ENCODE peak calls at places on chromosomes 7 and 10, in seven cellular contexts. W is uterus, Y is erythroblast, P is IMR-90, V is tibial nerve, E is Peyer's patch, N is A549. I is an unnamed sample.

GRCh38 chr7:93140582-93141191 is 7.5 kb downstream of the SAMD9L start:
- DNase-seq in W (no peak), Y (no peak), P (no peak), V (no peak), E (no peak), N (no peak), I (no peak)

GRCh38 chr10:79559726-79560125 is 481 bp downstream of the SFTPA2 start:
- DNase-seq in W (no peak), Y (no peak), P (peak), V (no peak), E (no peak), N (no peak), I (no peak)

GRCh38 chr10:3426190-3426845 is 253.7 kb upstream of the PITRM1 start:
- DNase-seq in W (no peak), Y (no peak), P (peak), V (no peak), E (no peak), N (no peak), I (no peak)

GRCh38 chr7:1387261-1387660 is 72.0 kb downstream of the MICALL2 start:
- DNase-seq in W (no peak), Y (no peak), P (no peak), V (no peak), E (no peak), N (no peak), I (no peak)

GRCh38 chr10:7826971-7827370 is 8.7 kb downstream of the TAF3 start:
- DNase-seq in W (no peak), Y (peak), P (peak), V (no peak), E (no peak), N (peak), I (no peak)

GRCh38 chr7:142587578-142588191 is 161.6 kb upstream of the PRSS1 start:
- DNase-seq in W (no peak), Y (peak), P (peak), V (no peak), E (no peak), N (peak), I (peak)

GRCh38 chr7:55086413-55087201 is 67.8 kb downstream of the EGFR start:
- DNase-seq in W (no peak), Y (no peak), P (peak), V (no peak), E (no peak), N (no peak), I (peak)

GRCh38 chr10:43055217-43055616 is 21.7 kb upstream of the RET start:
- DNase-seq in W (no peak), Y (no peak), P (no peak), V (no peak), E (no peak), N (no peak), I (no peak)

GRCh38 chr7:23062452-23062851 is 43.1 kb upstream of the KLHL7 start:
- DNase-seq in W (no peak), Y (no peak), P (peak), V (no peak), E (no peak), N (no peak), I (no peak)

GRCh38 chr7:45138433-45139267 is 18.9 kb upstream of the RAMP3 start:
- DNase-seq in W (no peak), Y (peak), P (no peak), V (no peak), E (no peak), N (no peak), I (no peak)

GRCh38 chr7:90337106-90337505 is 9.4 kb upstream of the GTPBP10 start:
- DNase-seq in W (no peak), Y (no peak), P (no peak), V (no peak), E (no peak), N (no peak), I (no peak)

GRCh38 chr7:30596043-30596641 is 1.5 kb downstream of the GARS1 start:
- DNase-seq in W (no peak), Y (peak), P (peak), V (no peak), E (no peak), N (peak), I (no peak)

GRCh38 chr7:96380111-96380512 is 58.2 kb upstream of the SLC25A13 start:
- DNase-seq in W (no peak), Y (no peak), P (no peak), V (no peak), E (no peak), N (no peak), I (no peak)

GRCh38 chr10:24344279-24344678 is 135.3 kb downstream of the KIAA1217 start:
- DNase-seq in W (no peak), Y (no peak), P (peak), V (no peak), E (no peak), N (no peak), I (no peak)

GRCh38 chr10:122459586-122460273 is 1.6 kb upstream of the HTRA1 start:
- DNase-seq in W (no peak), Y (no peak), P (peak), V (no peak), E (no peak), N (no peak), I (no peak)

GRCh38 chr7:114819629-114820362 is 102.1 kb upstream of the MDFIC start:
- DNase-seq in W (peak), Y (peak), P (peak), V (no peak), E (no peak), N (peak), I (no peak)

GRCh38 chr7:36707465-36707864 is 16.8 kb downstream of the AOAH start:
- DNase-seq in W (no peak), Y (no peak), P (no peak), V (no peak), E (no peak), N (no peak), I (no peak)

GRCh38 chr10:71326464-71326881 is 7.4 kb downstream of the SLC29A3 start:
- DNase-seq in W (no peak), Y (no peak), P (no peak), V (no peak), E (peak), N (no peak), I (no peak)

GRCh38 chr10:21238717-21239116 is 286.8 kb downstream of the SKIDA1 start:
- DNase-seq in W (no peak), Y (no peak), P (no peak), V (no peak), E (no peak), N (no peak), I (no peak)

GRCh38 chr7:104791065-104791464 is 222.9 kb upstream of the KMT2E start:
- DNase-seq in W (no peak), Y (no peak), P (no peak), V (no peak), E (no peak), N (no peak), I (no peak)

GRCh38 chr7:90999989-91000979 is 263.9 kb upstream of the FZD1 start:
- DNase-seq in W (no peak), Y (no peak), P (peak), V (no peak), E (no peak), N (no peak), I (no peak)

GRCh38 chr7:43756368-43757072 is 2.0 kb upstream of the BLVRA start:
- DNase-seq in W (no peak), Y (peak), P (peak), V (no peak), E (no peak), N (no peak), I (no peak)

GRCh38 chr10:14707441-14707840 is 67.3 kb downstream of the FAM107B start:
- DNase-seq in W (no peak), Y (no peak), P (no peak), V (no peak), E (no peak), N (no peak), I (no peak)

GRCh38 chr7:79909124-79909641 is 225.4 kb upstream of the GNAI1 start:
- DNase-seq in W (no peak), Y (no peak), P (no peak), V (no peak), E (no peak), N (no peak), I (no peak)

GRCh38 chr7:43693687-43694398 is 35.5 kb downstream of the COA1 start:
- DNase-seq in W (no peak), Y (no peak), P (peak), V (no peak), E (no peak), N (peak), I (no peak)

GRCh38 chr7:1559626-1560590 is 3.9 kb upstream of the TMEM184A start:
- DNase-seq in W (no peak), Y (no peak), P (no peak), V (no peak), E (no peak), N (no peak), I (no peak)

GRCh38 chr7:92179393-92179924 is 517 bp upstream of the LRRD1 start:
- DNase-seq in W (peak), Y (no peak), P (peak), V (no peak), E (no peak), N (no peak), I (no peak)

GRCh38 chr10:113244750-113245149 is 294.7 kb downstream of the TCF7L2 start:
- DNase-seq in W (no peak), Y (no peak), P (no peak), V (no peak), E (no peak), N (no peak), I (no peak)

DNA sequence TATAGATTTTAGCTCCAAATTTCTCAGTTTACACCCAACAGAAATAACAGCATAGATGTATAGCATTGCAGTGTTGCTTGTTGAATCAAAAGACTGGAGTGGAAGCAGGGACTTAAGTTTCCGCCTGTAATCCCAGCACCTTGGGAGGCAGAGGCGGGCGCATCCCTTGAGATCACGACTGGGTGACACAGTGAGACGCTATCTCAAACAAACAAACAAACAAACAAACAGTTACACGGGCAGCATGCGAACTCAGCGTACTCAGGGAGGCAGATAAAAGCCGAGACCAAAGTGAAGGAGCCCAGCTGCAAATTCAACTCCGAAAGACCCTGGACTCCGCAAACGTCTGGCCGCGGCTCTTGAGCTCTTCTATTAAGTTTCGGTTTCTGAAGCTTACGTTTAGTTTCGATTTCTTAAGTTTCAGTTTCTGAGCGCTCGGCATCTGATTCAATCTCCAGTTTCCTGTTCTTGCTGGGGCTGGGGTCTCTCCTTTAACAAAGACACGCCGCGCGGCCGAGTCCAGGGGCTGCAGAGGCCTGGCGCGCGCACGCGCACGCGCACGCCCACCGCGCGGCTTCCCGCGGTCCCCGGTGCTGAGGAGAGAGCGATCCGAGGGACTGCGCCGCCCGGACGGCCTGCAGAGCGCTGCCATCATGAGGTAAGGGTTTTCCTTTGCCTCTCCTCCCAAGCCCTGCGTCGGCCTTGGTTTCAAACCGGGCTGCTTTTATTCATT is at the start of gene IFIT5:
- DNase-seq in W (peak), Y (peak), P (peak), V (peak), E (peak), N (peak), I (peak)
- TF ChIP-seq POLR2A in W (peak), Y (peak), P (no peak), V (peak), E (peak), N (peak), I (peak)

GRCh38 chr10:16016688-16017087 is 156.4 kb upstream of the MINDY3 start:
- DNase-seq in W (no peak), Y (no peak), P (no peak), V (no peak), E (no peak), N (no peak), I (no peak)
- TF ChIP-seq POLR2A in W (no peak), Y (no peak), P (no peak), V (no peak), E (no peak), N (no peak), I (no peak)

GRCh38 chr10:132257907-132258306 is 49.8 kb downstream of the STK32C start:
- DNase-seq in W (no peak), Y (no peak), P (no peak), V (no peak), E (no peak), N (no peak), I (no peak)
- TF ChIP-seq POLR2A in W (no peak), Y (no peak), P (no peak), V (no peak), E (no peak), N (no peak), I (no peak)

GRCh38 chr10:32318476-32318896 is 28.5 kb downstream of the EPC1 start:
- DNase-seq in W (no peak), Y (peak), P (no peak), V (no peak), E (no peak), N (no peak), I (peak)

GRCh38 chr10:32314588-32314987 is 32.4 kb downstream of the EPC1 start:
- DNase-seq in W (no peak), Y (peak), P (no peak), V (no peak), E (no peak), N (no peak), I (no peak)

GRCh38 chr10:32315426-32315825 is 31.5 kb downstream of the EPC1 start:
- DNase-seq in W (no peak), Y (no peak), P (no peak), V (no peak), E (no peak), N (no peak), I (no peak)

GRCh38 chr10:32321016-32321631 is 25.8 kb downstream of the EPC1 start:
- DNase-seq in W (no peak), Y (no peak), P (no peak), V (no peak), E (no peak), N (no peak), I (no peak)

GRCh38 chr10:32317795-32318194 is 29.2 kb downstream of the EPC1 start:
- DNase-seq in W (no peak), Y (no peak), P (no peak), V (no peak), E (no peak), N (no peak), I (peak)
- TF ChIP-seq POLR2A in W (no peak), Y (no peak), P (no peak), V (no peak), E (no peak), N (no peak), I (no peak)

GRCh38 chr10:73597346-73597745 is 6.2 kb upstream of the USP54 start:
- DNase-seq in W (no peak), Y (no peak), P (peak), V (no peak), E (no peak), N (no peak), I (no peak)

GRCh38 chr10:73601486-73601921 is 10.4 kb upstream of the USP54 start:
- DNase-seq in W (no peak), Y (no peak), P (peak), V (no peak), E (peak), N (no peak), I (no peak)
- TF ChIP-seq POLR2A in W (no peak), Y (no peak), P (no peak), V (no peak), E (peak), N (no peak), I (no peak)

GRCh38 chr7:134625571-134625970 is 21.1 kb upstream of the BPGM start:
- DNase-seq in W (no peak), Y (no peak), P (peak), V (no peak), E (no peak), N (no peak), I (no peak)

GRCh38 chr7:134629445-134629844 is 17.2 kb upstream of the BPGM start:
- DNase-seq in W (no peak), Y (no peak), P (no peak), V (no peak), E (no peak), N (no peak), I (no peak)

GRCh38 chr7:134627109-134627774 is 19.4 kb upstream of the BPGM start:
- DNase-seq in W (no peak), Y (no peak), P (no peak), V (no peak), E (no peak), N (no peak), I (no peak)

GRCh38 chr7:134630237-134630636 is 16.4 kb upstream of the BPGM start:
- DNase-seq in W (no peak), Y (no peak), P (no peak), V (no peak), E (no peak), N (no peak), I (no peak)

GRCh38 chr7:134627775-134628153 is 18.9 kb upstream of the BPGM start:
- DNase-seq in W (no peak), Y (no peak), P (no peak), V (no peak), E (no peak), N (no peak), I (no peak)
- TF ChIP-seq POLR2A in W (no peak), Y (no peak), P (no peak), V (no peak), E (no peak), N (no peak), I (no peak)

GRCh38 chr10:93600446-93600860 is 582 bp downstream of the RBP4 start:
- DNase-seq in W (no peak), Y (no peak), P (no peak), V (no peak), E (no peak), N (no peak), I (no peak)

GRCh38 chr10:93601774-93602162 is 733 bp upstream of the RBP4 start:
- DNase-seq in W (no peak), Y (no peak), P (no peak), V (no peak), E (no peak), N (no peak), I (no peak)

GRCh38 chr10:93599778-93600177 is 1.3 kb downstream of the RBP4 start:
- DNase-seq in W (no peak), Y (no peak), P (no peak), V (no peak), E (no peak), N (no peak), I (no peak)

GRCh38 chr10:93599335-93599734 is 1.7 kb downstream of the RBP4 start:
- DNase-seq in W (no peak), Y (no peak), P (no peak), V (no peak), E (no peak), N (no peak), I (no peak)

DNA sequence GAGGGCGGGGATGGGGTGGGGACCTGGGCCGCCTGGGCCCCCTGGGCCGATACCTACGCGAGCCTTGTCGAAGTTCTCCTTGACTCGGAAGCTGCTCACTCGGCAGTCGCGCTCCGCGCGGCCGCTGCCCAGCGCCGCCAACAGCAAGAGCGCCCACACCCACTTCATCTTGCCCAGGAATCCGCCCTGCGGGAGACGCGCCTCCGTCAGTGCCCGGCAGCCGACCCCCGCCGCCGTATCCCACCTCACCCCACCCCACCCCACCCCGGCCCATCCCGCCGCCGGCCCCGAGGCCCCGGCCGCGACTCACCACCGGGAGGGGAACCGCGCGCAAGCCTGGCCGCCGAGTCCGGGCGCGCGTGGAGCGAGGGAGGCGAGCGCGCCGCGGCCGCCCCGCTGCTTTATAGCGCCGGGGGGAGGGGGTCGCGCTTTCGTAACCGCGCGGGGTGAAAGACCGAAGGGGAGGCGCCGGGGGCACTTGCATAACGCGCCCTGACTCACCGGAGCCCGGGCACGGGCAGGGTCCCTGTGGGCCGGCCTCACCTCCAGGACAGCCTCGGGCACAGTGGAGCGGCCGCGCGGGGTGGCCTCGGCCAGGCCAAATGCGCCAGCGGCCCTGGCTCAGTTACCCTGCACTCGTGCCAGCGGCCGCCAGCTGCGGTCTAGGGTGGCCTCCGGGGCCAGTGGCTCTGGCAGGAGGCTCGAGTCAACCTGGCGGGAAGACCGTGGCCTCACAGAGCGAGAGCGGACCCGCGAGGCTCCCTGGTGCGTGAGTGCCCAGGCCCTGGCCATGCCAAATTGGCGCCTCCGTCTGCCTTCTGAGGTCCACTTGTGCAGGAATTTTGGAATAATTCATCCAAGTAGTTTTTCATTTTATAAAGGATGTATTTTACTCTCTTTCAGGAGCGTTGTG is at the start of gene RBP4:
- DNase-seq in W (no peak), Y (no peak), P (peak), V (no peak), E (no peak), N (no peak), I (no peak)
- TF ChIP-seq POLR2A in W (no peak), Y (no peak), P (no peak), V (no peak), E (no peak), N (no peak), I (no peak)

I was measured in GM12878.